ENCODE peak calls at places on chromosomes 7 and 10, in ten cellular contexts. I is IMR-90, A is colonic mucosa, Y is WTC11, V is left ventricle myocardium inferior, P is Peyer's patch, J is neural crest cell, E is epithelial cell of esophagus, U is gastrocnemius medialis, M is GM13976. R is an unnamed sample.
A peak's percentile ranks its signal among the peaks of the same experiment; 100 is the strongest.

GRCh38 chr7:128409435-128410091 is at the start of gene IMPDH1:
- DNase-seq in I (peak; percentile 61), A (peak; percentile 96), Y (peak; percentile 92), V (peak; percentile 93), P (peak; percentile 95), J (peak; percentile 81), E (peak; percentile 78), U (peak; percentile 64), M (peak; percentile 97), R (peak; percentile 91)

GRCh38 chr10:118870467-118871243 is 115.9 kb upstream of the CACUL1 start:
- DNase-seq in I (peak; percentile 39), A (no peak), Y (no peak), V (no peak), P (no peak), J (no peak), E (peak; percentile 98), U (peak; percentile 7), M (no peak), R (no peak)

GRCh38 chr10:51472154-51472553 is 227.2 kb downstream of the CSTF2T start:
- DNase-seq in I (no peak), A (no peak), Y (no peak), V (no peak), P (no peak), J (no peak), E (no peak), U (no peak), M (no peak), R (no peak)

GRCh38 chr7:143205560-143206293 is 16.1 kb upstream of the TAS2R40 start:
- DNase-seq in I (no peak), A (no peak), Y (no peak), V (no peak), P (no peak), J (no peak), E (no peak), U (peak; percentile 20), M (peak; percentile 27), R (peak; percentile 33)

GRCh38 chr7:44608916-44609648 is 2.7 kb downstream of the OGDH start:
- DNase-seq in I (no peak), A (no peak), Y (no peak), V (no peak), P (no peak), J (no peak), E (peak; percentile 11), U (no peak), M (no peak), R (no peak)

GRCh38 chr10:6014241-6014761 is 37.0 kb upstream of the IL15RA start:
- DNase-seq in I (peak; percentile 42), A (peak; percentile 77), Y (peak; percentile 55), V (no peak), P (no peak), J (peak; percentile 47), E (peak; percentile 47), U (peak; percentile 29), M (peak; percentile 76), R (no peak)

GRCh38 chr7:134565643-134566136 is 16.8 kb downstream of the AKR1B15 start:
- DNase-seq in I (peak; percentile 55), A (no peak), Y (no peak), V (no peak), P (no peak), J (no peak), E (peak; percentile 78), U (no peak), M (no peak), R (no peak)

GRCh38 chr10:117454502-117454901 is 79.3 kb upstream of the PDZD8 start:
- DNase-seq in I (no peak), A (no peak), Y (no peak), V (no peak), P (no peak), J (no peak), E (peak; percentile 45), U (no peak), M (no peak), R (no peak)

GRCh38 chr10:58781873-58782488 is 269.3 kb downstream of the BICC1 start:
- DNase-seq in I (peak; percentile 49), A (no peak), Y (no peak), V (no peak), P (no peak), J (no peak), E (peak; percentile 75), U (no peak), M (peak; percentile 39), R (no peak)

GRCh38 chr10:69864321-69864720 is 62.6 kb downstream of the COL13A1 start:
- DNase-seq in I (peak; percentile 93), A (no peak), Y (no peak), V (no peak), P (no peak), J (no peak), E (peak; percentile 87), U (no peak), M (no peak), R (no peak)

GRCh38 chr10:116787893-116788665 is 45.7 kb upstream of the HSPA12A start:
- DNase-seq in I (peak; percentile 69), A (peak; percentile 76), Y (peak; percentile 90), V (peak; percentile 81), P (peak; percentile 77), J (peak; percentile 95), E (peak; percentile 53), U (peak; percentile 30), M (peak; percentile 77), R (peak; percentile 49)

DNA sequence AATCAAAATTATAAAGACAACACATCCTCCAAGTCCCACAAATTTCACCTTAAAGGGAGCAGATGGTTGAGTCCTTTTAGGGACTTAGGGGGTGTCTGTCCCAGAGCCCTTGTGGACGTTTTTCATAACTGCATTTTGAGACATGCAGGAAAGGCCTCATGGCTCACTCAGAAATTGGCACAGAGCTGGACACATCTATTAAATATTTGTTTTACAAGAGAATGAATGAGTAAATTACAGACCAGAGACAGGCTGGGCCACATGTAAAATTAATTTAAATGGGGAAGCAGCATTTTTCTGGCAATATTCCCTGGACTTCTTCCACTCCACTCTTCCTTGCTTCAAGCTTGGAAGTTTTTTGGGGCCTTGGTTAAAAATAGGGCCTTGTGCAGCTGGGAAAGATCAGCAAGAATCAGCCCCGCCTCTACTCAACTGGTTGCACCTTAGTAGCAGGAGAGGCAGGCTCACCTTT is 20.0 kb downstream of the LAMB1 start:
- DNase-seq in I (peak; percentile 57), A (no peak), Y (no peak), V (no peak), P (no peak), J (no peak), E (no peak), U (no peak), M (no peak), R (no peak)
- TF ChIP-seq CTCF in I (no peak), A (no peak), Y (no peak), V (peak; percentile 41), P (peak; percentile 10), J (peak; percentile 49), E (peak; percentile 22), U (no peak), M (no peak), R (no peak)

DNA sequence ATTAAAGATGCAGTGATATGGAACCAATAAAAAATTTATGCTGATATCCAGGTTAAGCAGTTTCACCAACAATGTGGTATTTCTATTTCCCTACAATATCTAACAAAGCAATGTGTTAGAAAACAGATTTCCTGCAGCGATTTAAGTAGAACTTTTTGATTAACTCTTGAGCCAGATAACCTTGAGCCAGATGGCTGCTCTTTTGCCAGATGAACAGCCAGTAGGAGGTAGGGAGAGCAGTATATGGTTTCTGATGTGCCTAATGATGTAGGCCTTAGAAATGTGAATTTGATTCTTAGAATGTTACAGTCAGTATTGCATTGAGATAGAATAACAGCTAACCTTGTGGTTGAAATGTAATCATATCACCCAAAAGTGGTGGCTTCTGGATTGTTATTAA is 31.1 kb downstream of the STAMBPL1 start:
- DNase-seq in I (no peak), A (no peak), Y (no peak), V (no peak), P (no peak), J (no peak), E (no peak), U (no peak), M (no peak), R (no peak)
- TF ChIP-seq CTCF in I (no peak), A (no peak), Y (no peak), V (no peak), P (no peak), J (no peak), E (no peak), U (no peak), M (no peak), R (no peak)

DNA sequence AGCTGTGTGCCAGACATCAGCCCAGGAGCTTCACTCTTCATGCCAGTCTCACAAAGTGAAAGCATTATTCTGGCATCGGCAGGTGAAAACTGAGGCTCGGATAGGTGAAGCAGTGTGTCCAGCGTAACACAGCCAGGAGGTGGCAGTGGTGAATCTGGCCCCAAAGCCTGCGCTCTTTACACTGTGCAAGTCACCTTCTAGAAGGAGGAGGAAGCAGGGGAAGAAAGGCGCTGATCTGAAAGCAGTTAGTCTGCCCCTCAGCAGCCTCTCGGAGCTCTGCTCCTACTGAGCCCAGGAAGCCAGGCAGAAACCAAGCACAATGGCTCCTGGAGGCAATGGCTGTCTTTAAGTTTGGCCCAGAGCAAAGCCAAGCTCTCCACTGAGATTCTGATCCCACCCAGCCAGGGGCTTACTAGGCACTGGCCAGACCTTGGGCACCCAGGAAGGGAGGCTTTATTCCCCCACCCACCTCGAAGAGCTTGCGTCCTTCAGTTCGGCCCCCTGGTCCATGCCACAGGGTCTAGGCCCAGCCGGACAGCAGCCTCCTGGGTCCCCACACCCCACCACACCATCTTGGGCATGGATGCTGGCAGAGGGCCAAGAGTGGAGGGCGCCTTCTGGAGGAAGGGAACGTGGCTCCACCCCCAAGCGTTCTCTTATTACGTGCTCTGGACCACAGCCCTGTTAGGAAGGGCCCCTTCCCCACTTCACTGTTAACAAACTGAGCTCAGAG is 104.5 kb downstream of the GRID1 start:
- DNase-seq in I (no peak), A (no peak), Y (peak; percentile 66), V (no peak), P (peak; percentile 45), J (no peak), E (peak; percentile 29), U (no peak), M (peak; percentile 78), R (no peak)
- TF ChIP-seq CTCF in I (no peak), A (peak; percentile 15), Y (no peak), V (peak; percentile 41), P (no peak), J (peak; percentile 45), E (peak; percentile 33), U (no peak), M (no peak), R (no peak)

GRCh38 chr10:359093-359492 is 223.8 kb downstream of the ZMYND11 start:
- DNase-seq in I (no peak), A (no peak), Y (no peak), V (no peak), P (no peak), J (no peak), E (no peak), U (no peak), M (no peak), R (no peak)

GRCh38 chr10:354901-355617 is 219.8 kb downstream of the ZMYND11 start:
- DNase-seq in I (no peak), A (no peak), Y (no peak), V (no peak), P (no peak), J (no peak), E (no peak), U (no peak), M (no peak), R (no peak)

GRCh38 chr10:357201-357950 is 222.1 kb downstream of the ZMYND11 start:
- DNase-seq in I (no peak), A (no peak), Y (no peak), V (no peak), P (no peak), J (no peak), E (no peak), U (no peak), M (no peak), R (no peak)

GRCh38 chr10:359762-360161 is 224.5 kb downstream of the ZMYND11 start:
- DNase-seq in I (no peak), A (no peak), Y (no peak), V (no peak), P (no peak), J (no peak), E (no peak), U (no peak), M (no peak), R (no peak)

GRCh38 chr10:356452-356851 is 221.2 kb downstream of the ZMYND11 start:
- DNase-seq in I (no peak), A (no peak), Y (no peak), V (no peak), P (no peak), J (no peak), E (no peak), U (no peak), M (no peak), R (no peak)
- TF ChIP-seq CTCF in I (no peak), A (no peak), Y (no peak), V (no peak), P (no peak), J (no peak), E (no peak), U (no peak), M (no peak), R (no peak)

R was measured in activated B cell treated with CpG ODN at 0.5 μM for 24 hours.